ENCODE peak calls at places on chromosomes 7 and 10, in four cellular contexts. K is prostate gland, M is suprapubic skin, X is HCT116. J is an unnamed sample.

GRCh38 chr7:134826105-134826504 is 46.7 kb downstream of the CALD1 start:
- DNase-seq in K (no peak), M (no peak), X (no peak), J (no peak)

GRCh38 chr7:24035653-24036414 is 248.2 kb upstream of the NPY start:
- DNase-seq in K (no peak), M (no peak), X (no peak), J (no peak)

GRCh38 chr7:99204078-99204477 is 3.8 kb downstream of the KPNA7 start:
- DNase-seq in K (no peak), M (no peak), X (no peak), J (no peak)

GRCh38 chr10:89942217-89942616 is 240.8 kb downstream of the KIF20B start:
- DNase-seq in K (no peak), M (no peak), X (no peak), J (no peak)

GRCh38 chr10:78301481-78301880 is 267.8 kb downstream of the RPS24 start:
- DNase-seq in K (no peak), M (no peak), X (no peak), J (no peak)

GRCh38 chr10:61903991-61904350 is 2.5 kb downstream of the ARID5B start:
- DNase-seq in K (no peak), M (no peak), X (no peak), J (no peak)

GRCh38 chr10:21926949-21927348 is 76.6 kb downstream of the DNAJC1 start:
- DNase-seq in K (no peak), M (no peak), X (no peak), J (no peak)

GRCh38 chr10:124106241-124106905 is 13.0 kb upstream of the CHST15 start:
- DNase-seq in K (peak), M (no peak), X (peak), J (no peak)

GRCh38 chr7:64849250-64849923 is 53.7 kb upstream of the ZNF273 start:
- DNase-seq in K (no peak), M (no peak), X (no peak), J (no peak)

GRCh38 chr10:7168414-7168813 is 242.4 kb downstream of the SFMBT2 start:
- DNase-seq in K (no peak), M (no peak), X (no peak), J (no peak)

GRCh38 chr10:5234106-5234877 is 37.7 kb downstream of the AKR1C4 start:
- DNase-seq in K (no peak), M (no peak), X (no peak), J (no peak)

GRCh38 chr7:28787116-28787515 is 171.0 kb downstream of the TRIL start:
- DNase-seq in K (no peak), M (no peak), X (no peak), J (no peak)

DNA sequence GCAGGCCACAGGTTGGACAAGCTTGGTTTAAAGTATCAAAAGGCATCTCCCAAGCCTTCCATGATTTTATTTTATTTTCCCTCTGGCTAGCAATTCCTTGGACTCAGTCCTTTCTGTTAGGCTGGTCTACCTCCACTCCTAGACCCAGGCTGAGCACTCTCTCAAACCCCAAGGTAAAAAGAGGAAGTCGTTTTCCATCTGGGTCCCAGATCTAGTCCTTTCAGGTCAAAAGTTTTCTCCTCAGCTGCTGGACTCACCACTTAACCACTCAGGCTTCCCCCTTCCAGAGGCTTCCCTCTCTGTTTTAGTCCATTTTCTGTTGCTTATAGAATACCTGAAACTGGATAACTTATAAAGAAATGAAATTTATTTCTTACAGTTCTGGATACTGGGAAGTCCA is 252.3 kb upstream of the MKLN1 start:
- DNase-seq in K (no peak), M (no peak), X (no peak), J (no peak)
- TF ChIP-seq POLR2A in K (no peak), M (no peak), X (no peak), J (no peak)

DNA sequence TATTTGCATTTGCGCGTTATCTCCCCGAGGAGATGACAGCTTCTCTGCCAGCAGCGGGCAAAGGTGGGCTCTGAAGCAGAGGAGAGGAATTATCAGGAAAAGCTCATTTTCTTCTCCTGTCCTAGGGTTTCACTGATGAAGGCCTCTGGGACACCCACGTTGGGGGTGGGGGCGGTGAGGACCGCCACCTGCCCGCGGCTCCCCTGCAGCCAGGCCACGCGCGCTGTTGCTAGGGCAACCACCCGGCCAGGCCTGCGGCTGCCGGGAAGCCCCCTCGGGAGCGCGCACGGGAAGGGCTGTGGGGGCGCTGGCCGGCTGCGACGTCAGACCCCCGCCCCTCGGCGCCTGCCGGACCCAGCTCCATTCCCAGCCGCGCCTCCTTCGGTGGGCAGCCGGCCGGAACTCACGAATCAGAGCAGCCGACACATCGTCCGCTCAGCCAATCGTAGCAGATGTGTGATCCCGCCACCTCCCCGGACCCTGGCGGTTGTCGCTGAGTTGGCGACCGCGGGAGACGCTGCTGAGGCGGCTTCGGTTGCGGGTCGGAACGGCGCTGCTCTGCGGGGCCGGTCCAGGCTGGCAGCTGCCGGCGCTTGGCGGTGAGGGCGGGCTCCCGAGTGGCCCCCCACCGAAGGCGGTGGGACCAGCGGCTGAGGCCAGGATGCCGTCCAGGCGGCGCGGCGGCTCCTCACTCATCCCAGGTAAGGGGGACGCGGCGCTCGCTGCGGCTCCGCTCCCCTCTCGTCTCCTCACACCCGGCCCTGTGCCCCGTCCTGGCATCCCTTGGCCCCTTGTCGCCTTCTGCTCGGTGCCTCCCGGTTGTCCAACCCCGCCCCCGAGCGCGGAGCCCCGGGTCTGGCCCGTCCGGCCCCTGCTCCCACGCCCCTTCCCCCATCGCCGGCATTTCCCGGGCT is at the start of gene TPST1:
- DNase-seq in K (peak), M (peak), X (peak), J (peak)
- TF ChIP-seq POLR2AphosphoS5 in K (peak), M (peak), X (peak), J (peak)

GRCh38 chr10:97572214-97572989 is at the start of gene ANKRD2:
- DNase-seq in K (peak), M (peak), X (peak), J (peak)
- TF ChIP-seq POLR2A in K (no peak), M (no peak), X (no peak), J (no peak)

DNA sequence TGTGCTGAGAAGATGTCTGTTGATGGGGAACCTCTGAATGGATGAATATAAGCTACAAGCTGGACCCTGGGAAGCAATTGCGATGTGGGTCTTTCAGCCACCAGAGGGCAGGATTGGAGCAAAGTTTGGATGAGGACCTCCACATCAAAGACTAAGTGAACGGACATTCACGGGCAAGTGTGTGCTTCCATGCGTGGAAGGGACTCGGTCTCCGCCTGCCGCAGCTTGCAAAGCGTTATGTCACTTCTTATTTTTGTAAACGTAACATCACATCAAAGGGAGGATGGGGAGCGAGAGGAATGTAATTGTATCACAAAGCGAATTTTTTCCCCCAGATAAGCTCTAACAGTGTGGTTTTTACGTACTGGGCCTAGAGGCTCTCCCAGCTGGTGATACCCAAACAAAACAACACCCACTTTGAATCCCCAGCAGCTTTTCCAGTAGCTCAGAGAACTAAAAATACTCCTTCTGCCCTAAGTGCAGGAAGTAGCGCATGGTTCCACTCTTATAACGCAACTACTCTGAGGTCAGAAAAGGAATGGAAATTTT is 65.0 kb downstream of the VWA2 start:
- DNase-seq in K (peak), M (peak), X (peak), J (peak)
- TF ChIP-seq POLR2AphosphoS5 in K (peak), M (no peak), X (no peak), J (no peak)

J was measured in GM12892.